ENCODE peak calls at places on chromosomes 16 and 17, in five cellular contexts. P, C, L, X and N are unnamed samples.

GRCh38 chr17:82302991-82303943 is 14.1 kb downstream of the CD7 start:
- DNase-seq in P (no peak), C (no peak), L (no peak), X (no peak), N (no peak)

GRCh38 chr16:30368122-30368791 is 2.0 kb downstream of the TBC1D10B start:
- DNase-seq in P (peak), C (no peak), L (peak), X (no peak), N (peak)

GRCh38 chr16:58498341-58499091 is 1.4 kb upstream of the NDRG4 start:
- DNase-seq in P (no peak), C (no peak), L (no peak), X (no peak), N (no peak)

GRCh38 chr17:76523084-76524037 is 14.1 kb downstream of the CYGB start:
- DNase-seq in P (peak), C (no peak), L (peak), X (peak), N (peak)

GRCh38 chr16:76931186-76931585 is 259.8 kb upstream of the MON1B start:
- DNase-seq in P (no peak), C (no peak), L (no peak), X (no peak), N (no peak)

GRCh38 chr17:27389542-27390140 is 66.6 kb upstream of the KSR1 start:
- DNase-seq in P (no peak), C (no peak), L (no peak), X (no peak), N (no peak)

GRCh38 chr16:63978240-63978639 is 1143.6 kb downstream of the CDH11 start:
- DNase-seq in P (no peak), C (no peak), L (no peak), X (no peak), N (no peak)

GRCh38 chr17:42484304-42484703 is 25.6 kb downstream of the ATP6V0A1 start:
- DNase-seq in P (no peak), C (no peak), L (no peak), X (no peak), N (no peak)

GRCh38 chr16:15946257-15947044 is 3.0 kb upstream of the ABCC1 start:
- DNase-seq in P (peak), C (peak), L (peak), X (no peak), N (peak)

GRCh38 chr17:36001109-36001735 is at the start of gene CCL15:
- DNase-seq in P (peak), C (no peak), L (no peak), X (no peak), N (no peak)

GRCh38 chr16:80931985-80932720 is 74.5 kb downstream of the CMC2 start:
- DNase-seq in P (peak), C (no peak), L (peak), X (peak), N (no peak)

GRCh38 chr16:84144301-84144858 is 597 bp downstream of the HSDL1 start:
- DNase-seq in P (peak), C (no peak), L (no peak), X (peak), N (peak)

GRCh38 chr16:72092832-72093447 is 480 bp downstream of the TXNL4B start:
- DNase-seq in P (peak), C (peak), L (no peak), X (no peak), N (peak)

GRCh38 chr16:1426734-1427451 is 4.0 kb upstream of the PERCC1 start:
- DNase-seq in P (no peak), C (no peak), L (no peak), X (no peak), N (no peak)

GRCh38 chr17:53627511-53627910 is 195.2 kb upstream of the KIF2B start:
- DNase-seq in P (no peak), C (no peak), L (no peak), X (no peak), N (peak)

GRCh38 chr17:68759343-68760140 is 158.4 kb upstream of the FAM20A start:
- DNase-seq in P (peak), C (peak), L (peak), X (peak), N (peak)

GRCh38 chr16:82990155-82990554 is 363.4 kb downstream of the CDH13 start:
- DNase-seq in P (no peak), C (peak), L (no peak), X (no peak), N (no peak)

GRCh38 chr17:12510535-12510934 is 155.2 kb upstream of the MYOCD start:
- DNase-seq in P (no peak), C (peak), L (no peak), X (no peak), N (no peak)

GRCh38 chr17:37017355-37017754 is 68.6 kb downstream of the AATF start:
- DNase-seq in P (no peak), C (no peak), L (no peak), X (no peak), N (no peak)

GRCh38 chr17:73533801-73534574 is 110.3 kb downstream of the SDK2 start:
- DNase-seq in P (no peak), C (no peak), L (no peak), X (no peak), N (no peak)

GRCh38 chr17:57657211-57657610 is 87.9 kb downstream of the CCDC182 start:
- DNase-seq in P (no peak), C (no peak), L (no peak), X (no peak), N (no peak)

GRCh38 chr16:84184775-84185174 is 2.1 kb downstream of the TAF1C start:
- DNase-seq in P (no peak), C (no peak), L (no peak), X (peak), N (no peak)

GRCh38 chr17:35255316-35255715 is 12.4 kb downstream of the SLFN5 start:
- DNase-seq in P (no peak), C (no peak), L (no peak), X (no peak), N (no peak)

GRCh38 chr16:27449434-27450188 is 47.6 kb downstream of the IL21R start:
- DNase-seq in P (no peak), C (no peak), L (no peak), X (no peak), N (no peak)

GRCh38 chr16:89466920-89467319 is 23.4 kb downstream of the ANKRD11 start:
- DNase-seq in P (no peak), C (no peak), L (no peak), X (no peak), N (no peak)

GRCh38 chr16:58269526-58269925 is 25.3 kb downstream of the PRSS54 start:
- DNase-seq in P (no peak), C (no peak), L (no peak), X (no peak), N (no peak)

GRCh38 chr17:33291248-33292183 is 1.6 kb downstream of the ASIC2 start:
- DNase-seq in P (peak), C (no peak), L (no peak), X (no peak), N (peak)

GRCh38 chr16:56450275-56450889 is 750 bp downstream of the NUDT21 start:
- DNase-seq in P (peak), C (no peak), L (no peak), X (no peak), N (peak)

GRCh38 chr17:11554542-11554941 is 43.7 kb upstream of the DNAH9 start:
- DNase-seq in P (no peak), C (no peak), L (no peak), X (no peak), N (no peak)

GRCh38 chr17:7241783-7242716 is at the start of gene GABARAP:
- DNase-seq in P (peak), C (peak), L (peak), X (peak), N (peak)

GRCh38 chr17:73663614-73664013 is 19.4 kb upstream of the SDK2 start:
- DNase-seq in P (no peak), C (no peak), L (no peak), X (no peak), N (no peak)

GRCh38 chr16:51755039-51755501 is 604.0 kb upstream of the SALL1 start:
- DNase-seq in P (no peak), C (no peak), L (no peak), X (no peak), N (no peak)

GRCh38 chr17:4566785-4567184 is 6.4 kb upstream of the GGT6 start:
- DNase-seq in P (peak), C (no peak), L (no peak), X (no peak), N (peak)
- TF ChIP-seq CTCF in P (peak), C (peak), L (peak), X (peak), N (peak)

GRCh38 chr16:79509906-79510305 is 90.6 kb downstream of the MAF start:
- DNase-seq in P (no peak), C (no peak), L (no peak), X (no peak), N (no peak)
- H3K27ac ChIP-seq in P (no peak), C (no peak), L (no peak), X (peak), N (no peak)

GRCh38 chr16:67279296-67280089 is at the start of gene PLEKHG4:
- DNase-seq in P (peak), C (no peak), L (peak), X (peak), N (peak)
- TF ChIP-seq CTCF in P (peak), C (peak), L (no peak), X (peak), N (peak)

GRCh38 chr16:11725457-11725856 is 17.2 kb downstream of the TXNDC11 start:
- DNase-seq in P (no peak), C (no peak), L (no peak), X (no peak), N (no peak)

GRCh38 chr16:11727945-11728543 is 14.6 kb downstream of the TXNDC11 start:
- DNase-seq in P (no peak), C (no peak), L (no peak), X (no peak), N (no peak)

GRCh38 chr16:11726008-11726407 is 16.6 kb downstream of the TXNDC11 start:
- DNase-seq in P (no peak), C (no peak), L (no peak), X (no peak), N (no peak)

GRCh38 chr16:11734025-11734652 is 8.5 kb downstream of the TXNDC11 start:
- DNase-seq in P (no peak), C (no peak), L (no peak), X (peak), N (no peak)

DNA sequence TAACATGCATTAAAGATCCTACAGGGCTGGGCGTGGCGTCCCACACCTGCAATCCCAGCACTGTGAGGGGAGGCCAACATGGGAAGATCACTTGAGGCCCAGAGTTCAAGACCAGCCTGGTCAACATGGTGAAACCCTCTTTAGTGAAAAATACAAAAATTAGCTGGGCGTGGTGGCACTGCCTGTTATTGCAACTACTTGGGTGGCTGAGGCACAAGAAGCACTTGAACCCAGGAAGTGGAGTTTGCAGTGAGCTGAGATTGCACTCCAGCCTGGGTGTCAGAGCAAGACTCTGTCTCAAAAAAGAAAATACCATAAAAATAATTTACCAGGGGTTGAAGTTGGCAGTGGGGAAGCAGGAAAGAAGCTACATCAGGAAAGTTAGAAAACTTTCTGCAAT is 12.9 kb downstream of the TXNDC11 start:
- DNase-seq in P (no peak), C (no peak), L (no peak), X (no peak), N (no peak)
- H3K27ac ChIP-seq in P (no peak), C (no peak), L (no peak), X (no peak), N (no peak)